ENCODE peak calls at places on chromosome 19, in ten cellular contexts. M, X, A, L, C, E, Q, N, J and U are unnamed samples.

GRCh38 chr19:53507523-53508442 is 30.2 kb upstream of the ZNF331 start:
- DNase-seq in M (no peak), X (no peak), A (no peak), L (no peak), C (no peak), E (no peak), Q (no peak), N (no peak), J (no peak), U (no peak)

GRCh38 chr19:21084343-21084742 is 2.3 kb downstream of the ZNF714 start:
- DNase-seq in M (no peak), X (no peak), A (no peak), L (no peak), C (peak), E (no peak), Q (no peak), N (no peak), J (peak), U (no peak)

GRCh38 chr19:13262450-13262849 is 112.2 kb downstream of the IER2 start:
- DNase-seq in M (peak), X (no peak), A (no peak), L (no peak), C (peak), E (no peak), Q (peak), N (no peak), J (peak), U (no peak)

GRCh38 chr19:42284066-42284501 is 15.0 kb downstream of the CIC start:
- DNase-seq in M (peak), X (no peak), A (peak), L (peak), C (peak), E (peak), Q (peak), N (peak), J (peak), U (peak)

GRCh38 chr19:42345191-42345812 is 19.9 kb downstream of the MEGF8 start:
- DNase-seq in M (no peak), X (no peak), A (no peak), L (no peak), C (no peak), E (no peak), Q (no peak), N (no peak), J (no peak), U (no peak)

GRCh38 chr19:52669586-52669985 is 31.4 kb upstream of the ZNF83 start:
- DNase-seq in M (no peak), X (no peak), A (no peak), L (no peak), C (no peak), E (no peak), Q (no peak), N (no peak), J (no peak), U (no peak)

GRCh38 chr19:2488405-2488941 is 12.5 kb downstream of the GADD45B start:
- DNase-seq in M (no peak), X (no peak), A (no peak), L (peak), C (no peak), E (no peak), Q (no peak), N (no peak), J (no peak), U (no peak)

GRCh38 chr19:44942067-44942571 is at the start of gene APOC4:
- DNase-seq in M (no peak), X (no peak), A (no peak), L (peak), C (no peak), E (no peak), Q (no peak), N (no peak), J (no peak), U (no peak)

GRCh38 chr19:50759886-50760285 is 10.4 kb upstream of the GPR32 start:
- DNase-seq in M (no peak), X (no peak), A (no peak), L (no peak), C (peak), E (no peak), Q (peak), N (no peak), J (no peak), U (no peak)

GRCh38 chr19:13207237-13208130 is 57.3 kb downstream of the IER2 start:
- DNase-seq in M (no peak), X (no peak), A (peak), L (no peak), C (peak), E (peak), Q (no peak), N (peak), J (no peak), U (peak)

GRCh38 chr19:46603195-46603637 is 2.1 kb downstream of the CALM3 start:
- DNase-seq in M (peak), X (no peak), A (no peak), L (peak), C (no peak), E (no peak), Q (no peak), N (no peak), J (no peak), U (peak)

GRCh38 chr19:947707-948533 is 22.1 kb downstream of the ARID3A start:
- DNase-seq in M (peak), X (no peak), A (peak), L (peak), C (no peak), E (peak), Q (no peak), N (peak), J (no peak), U (peak)

GRCh38 chr19:6253886-6254285 is 25.9 kb downstream of the MLLT1 start:
- DNase-seq in M (no peak), X (no peak), A (no peak), L (no peak), C (no peak), E (no peak), Q (no peak), N (no peak), J (no peak), U (peak)

GRCh38 chr19:850221-850978 is 1.7 kb upstream of the ELANE start:
- DNase-seq in M (peak), X (no peak), A (peak), L (peak), C (peak), E (peak), Q (peak), N (peak), J (no peak), U (peak)

GRCh38 chr19:38511074-38511708 is 77.7 kb downstream of the RYR1 start:
- DNase-seq in M (no peak), X (no peak), A (no peak), L (no peak), C (no peak), E (no peak), Q (no peak), N (no peak), J (no peak), U (no peak)

GRCh38 chr19:30745476-30745985 is 373.3 kb downstream of the ZNF536 start:
- DNase-seq in M (no peak), X (no peak), A (no peak), L (no peak), C (no peak), E (no peak), Q (no peak), N (no peak), J (no peak), U (no peak)

GRCh38 chr19:55257461-55258411 is 1.1 kb downstream of the PPP6R1 start:
- DNase-seq in M (no peak), X (no peak), A (no peak), L (no peak), C (peak), E (no peak), Q (no peak), N (no peak), J (peak), U (no peak)

GRCh38 chr19:14554382-14554812 is 17.5 kb downstream of the NDUFB7 start:
- DNase-seq in M (peak), X (no peak), A (no peak), L (peak), C (no peak), E (no peak), Q (no peak), N (no peak), J (peak), U (no peak)

GRCh38 chr19:43735013-43735412 is 19.1 kb downstream of the IRGC start:
- DNase-seq in M (no peak), X (no peak), A (no peak), L (no peak), C (no peak), E (no peak), Q (no peak), N (no peak), J (no peak), U (no peak)

GRCh38 chr19:1063030-1063908 is 3.7 kb upstream of the ARHGAP45 start:
- DNase-seq in M (no peak), X (no peak), A (no peak), L (no peak), C (peak), E (no peak), Q (peak), N (peak), J (no peak), U (peak)

GRCh38 chr19:45098521-45099464 is 5.8 kb downstream of the PPP1R37 start:
- DNase-seq in M (peak), X (no peak), A (peak), L (no peak), C (no peak), E (peak), Q (no peak), N (peak), J (no peak), U (no peak)

GRCh38 chr19:387777-388176 is 21.2 kb downstream of the C2CD4C start:
- DNase-seq in M (no peak), X (no peak), A (no peak), L (no peak), C (no peak), E (no peak), Q (no peak), N (no peak), J (no peak), U (no peak)

GRCh38 chr19:14562660-14563589 is 8.9 kb downstream of the NDUFB7 start:
- DNase-seq in M (no peak), X (no peak), A (no peak), L (no peak), C (no peak), E (no peak), Q (no peak), N (peak), J (no peak), U (no peak)

GRCh38 chr19:47228937-47229673 is 1.9 kb downstream of the BBC3 start:
- DNase-seq in M (no peak), X (peak), A (no peak), L (no peak), C (no peak), E (no peak), Q (peak), N (no peak), J (peak), U (no peak)

GRCh38 chr19:33883869-33884519 is 87.3 kb downstream of the KCTD15 start:
- DNase-seq in M (peak), X (no peak), A (peak), L (peak), C (no peak), E (peak), Q (no peak), N (no peak), J (no peak), U (no peak)

GRCh38 chr19:30792561-30793505 is 420.6 kb downstream of the ZNF536 start:
- DNase-seq in M (no peak), X (no peak), A (no peak), L (no peak), C (no peak), E (no peak), Q (no peak), N (no peak), J (no peak), U (no peak)

GRCh38 chr19:10292789-10293636 is 3.3 kb downstream of the ICAM5 start:
- DNase-seq in M (no peak), X (no peak), A (no peak), L (no peak), C (no peak), E (no peak), Q (no peak), N (no peak), J (no peak), U (no peak)

GRCh38 chr19:10293637-10294367 is 4.0 kb downstream of the ICAM5 start:
- DNase-seq in M (no peak), X (no peak), A (no peak), L (no peak), C (no peak), E (no peak), Q (no peak), N (no peak), J (no peak), U (no peak)

GRCh38 chr19:10295305-10295846 is 5.6 kb downstream of the ICAM5 start:
- DNase-seq in M (peak), X (peak), A (no peak), L (no peak), C (no peak), E (no peak), Q (peak), N (no peak), J (no peak), U (peak)

GRCh38 chr19:10295847-10296591 is 6.3 kb downstream of the ICAM5 start:
- DNase-seq in M (no peak), X (no peak), A (no peak), L (no peak), C (no peak), E (no peak), Q (no peak), N (no peak), J (no peak), U (no peak)

GRCh38 chr19:10294368-10294697 is 4.6 kb downstream of the ICAM5 start:
- DNase-seq in M (no peak), X (no peak), A (no peak), L (no peak), C (no peak), E (no peak), Q (no peak), N (no peak), J (no peak), U (no peak)
- TF ChIP-seq CTCF in M (no peak), X (no peak), A (no peak), L (peak), C (no peak), E (no peak), Q (no peak), N (no peak), J (no peak), U (no peak)

GRCh38 chr19:49497790-49498106 is 1.5 kb downstream of the RPS11 start:
- DNase-seq in M (no peak), X (no peak), A (no peak), L (no peak), C (no peak), E (no peak), Q (no peak), N (no peak), J (no peak), U (no peak)
- H3K27ac ChIP-seq in M (no peak), X (peak), A (no peak), L (no peak), C (peak), E (peak), Q (peak), N (peak), J (peak), U (peak)

DNA sequence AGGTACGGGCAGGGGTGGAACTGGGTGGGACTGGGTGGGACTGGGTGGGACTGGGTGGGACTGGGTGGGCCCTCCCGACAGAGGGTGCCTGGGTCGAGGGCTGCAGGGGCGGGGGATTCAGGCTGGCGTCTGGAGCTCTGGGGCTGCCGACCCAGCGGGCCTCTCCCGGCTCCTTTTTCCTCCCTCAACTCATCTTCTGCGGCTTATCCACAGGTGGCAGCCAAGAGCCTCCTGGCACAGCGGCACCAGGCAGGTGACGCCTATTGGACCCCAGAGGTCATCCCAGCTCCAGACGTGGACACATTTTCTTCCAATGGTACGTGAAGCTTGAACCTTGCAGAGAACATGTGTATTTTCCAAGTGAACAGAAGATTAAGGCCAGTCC is 533 bp downstream of the ZNF544 start:
- DNase-seq in M (no peak), X (no peak), A (no peak), L (no peak), C (peak), E (no peak), Q (peak), N (no peak), J (peak), U (no peak)
- TF ChIP-seq CTCF in M (no peak), X (no peak), A (no peak), L (no peak), C (peak), E (no peak), Q (no peak), N (no peak), J (peak), U (no peak)

GRCh38 chr19:48784527-48784926 is 26.3 kb downstream of the BCAT2 start:
- DNase-seq in M (peak), X (no peak), A (no peak), L (no peak), C (no peak), E (no peak), Q (peak), N (no peak), J (no peak), U (no peak)

GRCh38 chr19:48777720-48778119 is 22.4 kb downstream of the FGF21 start:
- DNase-seq in M (no peak), X (no peak), A (no peak), L (no peak), C (no peak), E (no peak), Q (no peak), N (no peak), J (no peak), U (no peak)

GRCh38 chr19:48779636-48780035 is 24.3 kb downstream of the FGF21 start:
- DNase-seq in M (no peak), X (no peak), A (no peak), L (no peak), C (no peak), E (no peak), Q (no peak), N (no peak), J (no peak), U (no peak)

GRCh38 chr19:48777139-48777538 is 21.8 kb downstream of the FGF21 start:
- DNase-seq in M (no peak), X (no peak), A (no peak), L (no peak), C (no peak), E (no peak), Q (no peak), N (no peak), J (no peak), U (no peak)

DNA sequence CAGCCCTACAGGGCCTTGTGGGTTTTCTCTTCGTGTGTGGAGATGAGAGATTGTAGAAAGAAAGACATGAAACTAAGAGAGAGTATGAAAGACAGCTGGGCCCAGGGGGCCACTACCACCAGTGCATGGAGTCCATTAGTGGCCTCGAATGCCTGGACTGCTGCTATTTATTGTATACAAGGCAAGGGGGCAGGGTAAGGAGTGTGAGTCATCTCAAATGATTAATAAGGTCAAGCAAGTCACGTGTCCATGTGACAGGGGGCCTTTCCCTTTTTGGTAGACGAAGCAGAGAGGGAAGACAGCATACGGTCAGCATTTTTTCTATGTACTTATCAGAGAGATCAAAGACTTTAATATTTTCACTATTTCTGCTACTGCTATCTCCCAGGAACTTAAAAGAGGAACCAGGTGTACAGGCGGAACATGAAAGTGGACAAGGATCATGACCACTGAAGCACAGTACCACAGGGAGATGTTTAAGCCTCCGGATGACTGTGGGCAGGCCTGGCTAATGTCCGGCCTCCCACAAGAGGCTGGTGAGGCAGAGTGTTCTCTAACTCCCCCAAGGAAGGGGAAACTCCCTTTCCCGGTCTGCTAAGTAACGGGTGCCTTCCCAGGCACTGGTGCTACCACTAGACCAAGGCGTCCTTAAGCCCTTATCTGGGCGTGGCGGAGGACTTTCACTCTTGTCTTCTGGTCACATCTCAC is 25.5 kb downstream of the FGF21 start:
- DNase-seq in M (peak), X (no peak), A (no peak), L (no peak), C (no peak), E (no peak), Q (peak), N (no peak), J (no peak), U (no peak)
- H3K27ac ChIP-seq in M (peak), X (no peak), A (no peak), L (peak), C (no peak), E (peak), Q (no peak), N (peak), J (no peak), U (peak)

GRCh38 chr19:19033426-19034203 is at the start of the genes ARMC6 and SUGP2:
- DNase-seq in M (peak), X (peak), A (peak), L (peak), C (peak), E (peak), Q (peak), N (peak), J (peak), U (peak)
- TF ChIP-seq CTCF in M (no peak), X (no peak), A (no peak), L (no peak), C (no peak), E (peak), Q (no peak), N (peak), J (no peak), U (peak)